ENCODE peak calls at places on chromosomes 3 and 15, in ten cellular contexts. One of them, this sample, is unnamed. For H3K4me1, the result is how much of the 10 kb centered on the place peaks cover.

GRCh38 chr15:47339800-47340575 is 377.3 kb upstream of the SEMA6D start:
- DNase-seq in breast epithelium: no peak
- DNase-seq in GM23248: no peak
- DNase-seq in PC-3: no peak
- DNase-seq in fibroblast of lung: no peak
- DNase-seq in aorta: no peak
- DNase-seq in transverse colon: no peak
- DNase-seq in hepatocyte: no peak
- DNase-seq in left ventricle myocardium inferior: no peak
- DNase-seq in A549: no peak
- DNase-seq in this sample: no peak

GRCh38 chr15:56496635-56497034 is 31.7 kb upstream of the MNS1 start:
- DNase-seq in PC-3: peak
- DNase-seq in GM23248: peak
- DNase-seq in left ventricle myocardium inferior: no peak
- DNase-seq in fibroblast of lung: peak
- DNase-seq in A549: peak
- DNase-seq in breast epithelium: no peak
- DNase-seq in transverse colon: no peak
- DNase-seq in aorta: no peak
- DNase-seq in hepatocyte: peak
- DNase-seq in this sample: peak

GRCh38 chr3:43132883-43133743 is 27.2 kb upstream of the POMGNT2 start:
- DNase-seq in aorta: no peak
- DNase-seq in PC-3: no peak
- DNase-seq in transverse colon: no peak
- DNase-seq in fibroblast of lung: no peak
- DNase-seq in GM23248: no peak
- DNase-seq in left ventricle myocardium inferior: no peak
- DNase-seq in hepatocyte: no peak
- DNase-seq in breast epithelium: no peak
- DNase-seq in A549: no peak
- DNase-seq in this sample: no peak

GRCh38 chr3:108223928-108224327 is 1.7 kb upstream of the IFT57 start:
- DNase-seq in aorta: no peak
- DNase-seq in A549: no peak
- DNase-seq in fibroblast of lung: no peak
- DNase-seq in hepatocyte: no peak
- DNase-seq in transverse colon: no peak
- DNase-seq in PC-3: no peak
- DNase-seq in breast epithelium: no peak
- DNase-seq in left ventricle myocardium inferior: no peak
- DNase-seq in GM23248: peak
- DNase-seq in this sample: peak

GRCh38 chr3:107794664-107795443 is 272.1 kb downstream of the BBX start:
- DNase-seq in transverse colon: no peak
- DNase-seq in PC-3: peak
- DNase-seq in aorta: no peak
- DNase-seq in A549: peak
- DNase-seq in hepatocyte: no peak
- DNase-seq in left ventricle myocardium inferior: no peak
- DNase-seq in GM23248: peak
- DNase-seq in breast epithelium: no peak
- DNase-seq in fibroblast of lung: no peak
- DNase-seq in this sample: no peak

GRCh38 chr3:102444101-102444500 is 9.3 kb downstream of the ZPLD1 start:
- DNase-seq in left ventricle myocardium inferior: no peak
- DNase-seq in hepatocyte: no peak
- DNase-seq in fibroblast of lung: peak
- DNase-seq in breast epithelium: no peak
- DNase-seq in A549: no peak
- DNase-seq in transverse colon: no peak
- DNase-seq in GM23248: peak
- DNase-seq in PC-3: no peak
- DNase-seq in aorta: no peak
- DNase-seq in this sample: no peak

GRCh38 chr3:185070491-185071335 is 82.1 kb downstream of the C3orf70 start:
- DNase-seq in breast epithelium: no peak
- DNase-seq in GM23248: peak
- DNase-seq in PC-3: peak
- DNase-seq in A549: peak
- DNase-seq in hepatocyte: peak
- DNase-seq in aorta: no peak
- DNase-seq in fibroblast of lung: peak
- DNase-seq in left ventricle myocardium inferior: no peak
- DNase-seq in transverse colon: peak
- DNase-seq in this sample: no peak

GRCh38 chr3:55292360-55292759 is 194.7 kb downstream of the WNT5A start:
- DNase-seq in GM23248: no peak
- DNase-seq in aorta: no peak
- DNase-seq in breast epithelium: no peak
- DNase-seq in PC-3: no peak
- DNase-seq in fibroblast of lung: no peak
- DNase-seq in left ventricle myocardium inferior: no peak
- DNase-seq in hepatocyte: no peak
- DNase-seq in A549: no peak
- DNase-seq in transverse colon: no peak
- DNase-seq in this sample: no peak

GRCh38 chr15:89836255-89837133 is 21.8 kb upstream of the ANPEP start:
- DNase-seq in PC-3: peak
- DNase-seq in left ventricle myocardium inferior: no peak
- DNase-seq in breast epithelium: no peak
- DNase-seq in GM23248: peak
- DNase-seq in aorta: no peak
- DNase-seq in fibroblast of lung: peak
- DNase-seq in hepatocyte: peak
- DNase-seq in transverse colon: no peak
- DNase-seq in A549: no peak
- DNase-seq in this sample: no peak

GRCh38 chr3:46890132-46890531 is 12.6 kb downstream of the PTH1R start:
- DNase-seq in transverse colon: no peak
- DNase-seq in PC-3: no peak
- DNase-seq in breast epithelium: no peak
- DNase-seq in GM23248: no peak
- DNase-seq in A549: no peak
- DNase-seq in fibroblast of lung: no peak
- DNase-seq in aorta: no peak
- DNase-seq in hepatocyte: no peak
- DNase-seq in left ventricle myocardium inferior: no peak
- DNase-seq in this sample: no peak

GRCh38 chr15:63967616-63968015 is 78.7 kb downstream of the DAPK2 start:
- DNase-seq in hepatocyte: no peak
- DNase-seq in GM23248: no peak
- DNase-seq in left ventricle myocardium inferior: no peak
- DNase-seq in transverse colon: peak
- DNase-seq in A549: no peak
- DNase-seq in aorta: no peak
- DNase-seq in PC-3: no peak
- DNase-seq in breast epithelium: no peak
- DNase-seq in fibroblast of lung: no peak
- DNase-seq in this sample: no peak

DNA sequence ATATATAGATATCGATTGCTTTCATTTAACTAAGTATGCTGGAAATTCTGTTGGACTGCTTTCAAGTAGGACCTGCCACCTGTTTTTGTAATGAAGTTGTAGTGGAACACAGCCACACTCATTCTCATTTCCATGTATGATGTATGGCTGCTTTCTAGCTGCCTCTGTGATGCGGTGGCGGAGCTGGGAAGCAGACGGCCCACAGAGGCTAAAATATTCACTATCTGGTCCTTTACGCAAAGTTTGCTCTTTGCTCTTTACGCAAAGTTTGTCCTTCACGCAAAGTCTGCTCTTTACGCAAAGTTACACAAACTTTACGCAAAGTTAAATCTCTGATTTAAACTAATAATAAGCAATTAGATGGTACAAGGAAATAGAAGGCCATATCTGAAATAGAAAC is 91.5 kb downstream of the DLG1 start:
- DNase-seq in A549: no peak
- DNase-seq in fibroblast of lung: no peak
- DNase-seq in hepatocyte: no peak
- DNase-seq in GM23248: no peak
- DNase-seq in transverse colon: no peak
- DNase-seq in left ventricle myocardium inferior: no peak
- DNase-seq in breast epithelium: no peak
- DNase-seq in aorta: no peak
- DNase-seq in PC-3: no peak
- DNase-seq in this sample: no peak
- H3K4me1 ChIP-seq in A549: under half
- H3K4me1 ChIP-seq in fibroblast of lung: under half
- H3K4me1 ChIP-seq in hepatocyte: under half
- H3K4me1 ChIP-seq in GM23248: under half
- H3K4me1 ChIP-seq in transverse colon: under half
- H3K4me1 ChIP-seq in left ventricle myocardium inferior: under half
- H3K4me1 ChIP-seq in breast epithelium: under half
- H3K4me1 ChIP-seq in aorta: under half
- H3K4me1 ChIP-seq in PC-3: under half
- H3K4me1 ChIP-seq in this sample: under half

GRCh38 chr3:30660128-30660525 is 53.7 kb downstream of the TGFBR2 start:
- DNase-seq in fibroblast of lung: no peak
- DNase-seq in PC-3: no peak
- DNase-seq in GM23248: no peak
- DNase-seq in hepatocyte: no peak
- DNase-seq in left ventricle myocardium inferior: no peak
- DNase-seq in breast epithelium: no peak
- DNase-seq in aorta: no peak
- DNase-seq in transverse colon: no peak
- DNase-seq in A549: no peak
- DNase-seq in this sample: no peak

GRCh38 chr3:30659270-30660127 is 53.1 kb downstream of the TGFBR2 start:
- DNase-seq in fibroblast of lung: peak
- DNase-seq in A549: peak
- DNase-seq in breast epithelium: no peak
- DNase-seq in GM23248: peak
- DNase-seq in transverse colon: no peak
- DNase-seq in hepatocyte: peak
- DNase-seq in left ventricle myocardium inferior: no peak
- DNase-seq in aorta: no peak
- DNase-seq in PC-3: peak
- DNase-seq in this sample: no peak

GRCh38 chr3:30661107-30661873 is 54.9 kb downstream of the TGFBR2 start:
- DNase-seq in left ventricle myocardium inferior: no peak
- DNase-seq in A549: no peak
- DNase-seq in breast epithelium: no peak
- DNase-seq in aorta: no peak
- DNase-seq in GM23248: no peak
- DNase-seq in fibroblast of lung: no peak
- DNase-seq in hepatocyte: no peak
- DNase-seq in transverse colon: no peak
- DNase-seq in PC-3: no peak
- DNase-seq in this sample: no peak

GRCh38 chr3:30658328-30659052 is 52.1 kb downstream of the TGFBR2 start:
- DNase-seq in hepatocyte: no peak
- DNase-seq in PC-3: peak
- DNase-seq in transverse colon: no peak
- DNase-seq in GM23248: peak
- DNase-seq in A549: peak
- DNase-seq in breast epithelium: no peak
- DNase-seq in left ventricle myocardium inferior: no peak
- DNase-seq in fibroblast of lung: peak
- DNase-seq in aorta: no peak
- DNase-seq in this sample: no peak

GRCh38 chr3:30660656-30661055 is 54.3 kb downstream of the TGFBR2 start:
- DNase-seq in PC-3: no peak
- DNase-seq in transverse colon: no peak
- DNase-seq in breast epithelium: no peak
- DNase-seq in A549: no peak
- DNase-seq in fibroblast of lung: no peak
- DNase-seq in aorta: no peak
- DNase-seq in hepatocyte: no peak
- DNase-seq in left ventricle myocardium inferior: no peak
- DNase-seq in GM23248: no peak
- DNase-seq in this sample: no peak
- H3K4me1 ChIP-seq in PC-3: half or more
- H3K4me1 ChIP-seq in transverse colon: under half
- H3K4me1 ChIP-seq in breast epithelium: under half
- H3K4me1 ChIP-seq in A549: half or more
- H3K4me1 ChIP-seq in fibroblast of lung: under half
- H3K4me1 ChIP-seq in aorta: under half
- H3K4me1 ChIP-seq in hepatocyte: under half
- H3K4me1 ChIP-seq in left ventricle myocardium inferior: half or more
- H3K4me1 ChIP-seq in GM23248: half or more
- H3K4me1 ChIP-seq in this sample: under half

GRCh38 chr3:115787818-115788217 is 164.5 kb downstream of the GAP43 start:
- DNase-seq in transverse colon: no peak
- DNase-seq in breast epithelium: no peak
- DNase-seq in GM23248: no peak
- DNase-seq in hepatocyte: no peak
- DNase-seq in fibroblast of lung: no peak
- DNase-seq in left ventricle myocardium inferior: no peak
- DNase-seq in aorta: no peak
- DNase-seq in PC-3: no peak
- DNase-seq in A549: no peak
- DNase-seq in this sample: no peak
- H3K4me1 ChIP-seq in transverse colon: under half
- H3K4me1 ChIP-seq in breast epithelium: under half
- H3K4me1 ChIP-seq in GM23248: half or more
- H3K4me1 ChIP-seq in hepatocyte: under half
- H3K4me1 ChIP-seq in fibroblast of lung: under half
- H3K4me1 ChIP-seq in left ventricle myocardium inferior: under half
- H3K4me1 ChIP-seq in aorta: under half
- H3K4me1 ChIP-seq in PC-3: half or more
- H3K4me1 ChIP-seq in A549: half or more
- H3K4me1 ChIP-seq in this sample: under half

GRCh38 chr15:91855241-91855640 is 1.7 kb downstream of the SLCO3A1 start:
- DNase-seq in aorta: no peak
- DNase-seq in left ventricle myocardium inferior: no peak
- DNase-seq in A549: no peak
- DNase-seq in breast epithelium: no peak
- DNase-seq in PC-3: no peak
- DNase-seq in fibroblast of lung: no peak
- DNase-seq in GM23248: no peak
- DNase-seq in hepatocyte: no peak
- DNase-seq in transverse colon: no peak
- DNase-seq in this sample: peak

GRCh38 chr15:91853968-91854943 is 748 bp downstream of the SLCO3A1 start:
- DNase-seq in aorta: peak
- DNase-seq in hepatocyte: peak
- DNase-seq in GM23248: peak
- DNase-seq in left ventricle myocardium inferior: peak
- DNase-seq in breast epithelium: no peak
- DNase-seq in fibroblast of lung: peak
- DNase-seq in PC-3: no peak
- DNase-seq in transverse colon: peak
- DNase-seq in A549: peak
- DNase-seq in this sample: peak

GRCh38 chr15:91857772-91858171 is 4.3 kb downstream of the SLCO3A1 start:
- DNase-seq in breast epithelium: no peak
- DNase-seq in transverse colon: no peak
- DNase-seq in aorta: no peak
- DNase-seq in left ventricle myocardium inferior: no peak
- DNase-seq in A549: no peak
- DNase-seq in fibroblast of lung: no peak
- DNase-seq in hepatocyte: no peak
- DNase-seq in GM23248: no peak
- DNase-seq in PC-3: no peak
- DNase-seq in this sample: peak

GRCh38 chr15:91857224-91857585 is 3.7 kb downstream of the SLCO3A1 start:
- DNase-seq in transverse colon: no peak
- DNase-seq in hepatocyte: no peak
- DNase-seq in left ventricle myocardium inferior: no peak
- DNase-seq in GM23248: no peak
- DNase-seq in aorta: no peak
- DNase-seq in A549: no peak
- DNase-seq in breast epithelium: no peak
- DNase-seq in PC-3: no peak
- DNase-seq in fibroblast of lung: no peak
- DNase-seq in this sample: peak

GRCh38 chr15:91855684-91856553 is 2.4 kb downstream of the SLCO3A1 start:
- DNase-seq in GM23248: peak
- DNase-seq in transverse colon: peak
- DNase-seq in A549: peak
- DNase-seq in breast epithelium: no peak
- DNase-seq in PC-3: peak
- DNase-seq in aorta: no peak
- DNase-seq in fibroblast of lung: no peak
- DNase-seq in left ventricle myocardium inferior: no peak
- DNase-seq in hepatocyte: peak
- DNase-seq in this sample: peak
- H3K4me1 ChIP-seq in GM23248: under half
- H3K4me1 ChIP-seq in transverse colon: under half
- H3K4me1 ChIP-seq in A549: under half
- H3K4me1 ChIP-seq in breast epithelium: under half
- H3K4me1 ChIP-seq in PC-3: under half
- H3K4me1 ChIP-seq in aorta: under half
- H3K4me1 ChIP-seq in fibroblast of lung: under half
- H3K4me1 ChIP-seq in left ventricle myocardium inferior: half or more
- H3K4me1 ChIP-seq in hepatocyte: under half
- H3K4me1 ChIP-seq in this sample: half or more

This sample was measured in Karpas-422.